ENCODE peak calls at places on chromosomes 1 and 21, in six cellular contexts. N is osteoblast, V is endodermal cell, M is heart left ventricle, B is breast epithelium, P is stomach. T is an unnamed sample. For H3K27me3, the result is how much of the 10 kb centered on the place peaks cover.

GRCh38 chr1:70487910-70488665 is 77.0 kb downstream of the CTH start:
- DNase-seq in V (peak), B (no peak), P (no peak), M (no peak), N (no peak), T (no peak)

GRCh38 chr1:80918365-80918764 is 882.4 kb upstream of the ADGRL2 start:
- DNase-seq in V (no peak), N (no peak), P (no peak), B (no peak), M (no peak), T (no peak)

GRCh38 chr1:1072849-1073742 is 1.0 kb downstream of the RNF223 start:
- DNase-seq in P (no peak), V (no peak), B (no peak), N (peak), M (peak), T (no peak)

GRCh38 chr1:215539803-215540575 is 27.1 kb upstream of the KCTD3 start:
- DNase-seq in P (peak), N (no peak), B (peak), V (no peak), M (no peak), T (no peak)

GRCh38 chr21:26388731-26389231 is 184.3 kb downstream of the CYYR1 start:
- DNase-seq in M (no peak), B (peak), P (no peak), V (no peak), N (no peak), T (no peak)

GRCh38 chr21:32921632-32922230 is 104.0 kb upstream of the OLIG2 start:
- DNase-seq in N (peak), M (no peak), V (peak), B (no peak), P (peak), T (peak)

GRCh38 chr1:211928222-211928856 is 97.8 kb upstream of the LPGAT1 start:
- DNase-seq in P (peak), V (no peak), B (peak), N (no peak), M (no peak), T (peak)

GRCh38 chr1:214648776-214649175 is 45.8 kb downstream of the CENPF start:
- DNase-seq in M (no peak), V (no peak), N (no peak), B (no peak), P (no peak), T (no peak)

GRCh38 chr1:116457944-116458343 is 84.9 kb downstream of the ATP1A1 start:
- DNase-seq in P (no peak), M (peak), N (no peak), V (no peak), B (no peak), T (no peak)

GRCh38 chr21:43209575-43210453 is 41.0 kb downstream of the CRYAA start:
- DNase-seq in B (peak), P (no peak), N (peak), M (no peak), V (peak), T (no peak)

GRCh38 chr1:205774277-205775014 is 836 bp downstream of the RAB29 start:
- DNase-seq in N (peak), M (no peak), P (no peak), B (no peak), V (peak), T (peak)

GRCh38 chr1:9687120-9687875 is 35.8 kb downstream of the PIK3CD start:
- DNase-seq in B (no peak), M (peak), N (peak), P (peak), V (peak), T (peak)

GRCh38 chr1:159918918-159919195 is 6.5 kb downstream of the TAGLN2 start:
- DNase-seq in M (no peak), N (peak), V (no peak), B (no peak), P (no peak), T (no peak)

GRCh38 chr21:26941436-26941835 is 25.5 kb downstream of the ADAMTS5 start:
- DNase-seq in B (no peak), M (no peak), V (no peak), P (no peak), N (no peak), T (no peak)

GRCh38 chr1:164780863-164781262 is 221.9 kb downstream of the PBX1 start:
- DNase-seq in P (no peak), V (no peak), B (no peak), N (peak), M (peak), T (no peak)

GRCh38 chr1:154812911-154813816 is 56.9 kb downstream of the KCNN3 start:
- DNase-seq in P (no peak), B (peak), N (peak), M (peak), V (peak), T (no peak)

GRCh38 chr1:20785907-20786309 is 1.2 kb downstream of the HP1BP3 start:
- DNase-seq in M (no peak), V (no peak), N (peak), P (no peak), B (no peak), T (no peak)

GRCh38 chr1:168731244-168731643 is 2.2 kb upstream of the DPT start:
- DNase-seq in P (no peak), N (no peak), B (no peak), M (no peak), V (no peak), T (no peak)

GRCh38 chr1:224168859-224169380 is 14.1 kb upstream of the DEGS1 start:
- DNase-seq in P (no peak), B (no peak), M (no peak), V (no peak), N (peak), T (no peak)

GRCh38 chr1:112544011-112544688 is 35.4 kb downstream of the WNT2B start:
- DNase-seq in M (no peak), B (no peak), N (no peak), V (no peak), P (no peak), T (no peak)

GRCh38 chr1:50967416-50968020 is 2.5 kb upstream of the CDKN2C start:
- DNase-seq in N (no peak), V (no peak), M (no peak), B (no peak), P (no peak), T (no peak)

GRCh38 chr1:98975825-98976224 is 28.8 kb downstream of the PLPPR5 start:
- DNase-seq in B (no peak), M (no peak), N (no peak), V (no peak), P (no peak), T (no peak)

GRCh38 chr1:34681481-34682451 is 73.1 kb upstream of the GJB5 start:
- DNase-seq in V (peak), B (peak), P (peak), N (peak), M (no peak), T (no peak)

GRCh38 chr1:53543771-53544695 is 84.8 kb downstream of the DMRTB1 start:
- DNase-seq in V (no peak), B (no peak), P (no peak), N (peak), M (peak), T (peak)

GRCh38 chr1:214318356-214318755 is 37.4 kb downstream of the SMYD2 start:
- DNase-seq in B (no peak), V (peak), N (peak), P (no peak), M (no peak), T (no peak)

GRCh38 chr1:185349556-185349955 is 32.5 kb upstream of the IVNS1ABP start:
- DNase-seq in V (no peak), B (no peak), N (no peak), P (no peak), M (no peak), T (no peak)

GRCh38 chr1:100038401-100039306 is 68.9 kb downstream of the SLC35A3 start:
- DNase-seq in P (peak), M (peak), V (peak), N (peak), B (peak), T (peak)

GRCh38 chr1:231937013-231937754 is 310.6 kb downstream of the DISC1 start:
- DNase-seq in B (no peak), M (peak), P (no peak), V (no peak), N (no peak), T (peak)

GRCh38 chr1:228865613-228866320 is 130.5 kb downstream of the RHOU start:
- DNase-seq in N (no peak), P (no peak), V (no peak), B (no peak), M (no peak), T (no peak)

GRCh38 chr1:105608713-105609112 is 1447.8 kb upstream of the PRMT6 start:
- DNase-seq in M (no peak), N (no peak), B (no peak), P (no peak), V (no peak), T (no peak)

GRCh38 chr1:20291621-20292020 is 946 bp downstream of the VWA5B1 start:
- DNase-seq in N (no peak), B (no peak), P (no peak), M (no peak), V (peak), T (no peak)

GRCh38 chr1:186295980-186296379 is 79.1 kb downstream of the TPR start:
- DNase-seq in N (no peak), V (no peak), M (no peak), P (no peak), B (no peak), T (no peak)

GRCh38 chr1:21005840-21006239 is 170.9 kb downstream of the EIF4G3 start:
- DNase-seq in B (no peak), N (no peak), M (no peak), P (no peak), V (no peak), T (no peak)

DNA sequence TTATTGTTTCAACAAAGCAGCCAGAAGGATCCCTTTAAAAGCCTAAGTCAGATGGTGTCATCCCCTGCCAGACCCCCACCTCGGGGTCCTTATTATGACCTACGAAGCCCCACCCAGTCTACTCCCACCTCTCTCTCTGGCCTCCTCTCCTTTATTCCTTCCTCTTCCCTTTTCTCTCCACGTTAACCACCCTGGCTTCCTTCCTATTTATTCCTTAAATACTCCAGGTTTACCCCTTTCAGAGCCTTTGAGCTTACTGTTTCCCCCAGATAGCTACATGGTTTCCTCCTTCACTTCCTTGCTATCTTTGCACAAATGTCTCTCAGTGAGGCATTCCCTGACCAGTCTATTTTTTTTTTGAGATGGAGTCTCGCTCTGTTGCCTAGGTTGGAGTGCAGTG is 12.0 kb upstream of the SLC9A1 start:
- DNase-seq in V (no peak), N (no peak), B (no peak), P (no peak), M (no peak), T (no peak)
- H3K27ac ChIP-seq in V (no peak), N (no peak), B (no peak), P (no peak), M (no peak), T (no peak)

GRCh38 chr1:156368889-156369684 is at the start of gene RHBG:
- DNase-seq in M (peak), V (peak), N (no peak), P (peak), B (peak), T (peak)
- H3K27me3 ChIP-seq in M (under half), V (under half), N (under half), P (under half), B (under half), T (under half)

GRCh38 chr1:171433451-171433850 is 51.9 kb upstream of the PRRC2C start:
- DNase-seq in B (no peak), M (no peak), V (no peak), N (peak), P (no peak), T (no peak)
- H3K27ac ChIP-seq in B (peak), M (no peak), V (no peak), N (peak), P (no peak), T (no peak)

GRCh38 chr1:101312192-101312591 is 75.4 kb downstream of the S1PR1 start:
- DNase-seq in M (no peak), P (no peak), N (no peak), B (no peak), V (no peak), T (no peak)

GRCh38 chr1:101316276-101316675 is 79.5 kb downstream of the S1PR1 start:
- DNase-seq in B (no peak), M (no peak), N (no peak), P (no peak), V (no peak), T (no peak)

GRCh38 chr1:101314244-101314643 is 77.4 kb downstream of the S1PR1 start:
- DNase-seq in M (no peak), P (no peak), V (no peak), B (no peak), N (peak), T (no peak)

GRCh38 chr1:101316801-101317200 is 80.0 kb downstream of the S1PR1 start:
- DNase-seq in M (no peak), V (no peak), P (no peak), B (no peak), N (no peak), T (no peak)

DNA sequence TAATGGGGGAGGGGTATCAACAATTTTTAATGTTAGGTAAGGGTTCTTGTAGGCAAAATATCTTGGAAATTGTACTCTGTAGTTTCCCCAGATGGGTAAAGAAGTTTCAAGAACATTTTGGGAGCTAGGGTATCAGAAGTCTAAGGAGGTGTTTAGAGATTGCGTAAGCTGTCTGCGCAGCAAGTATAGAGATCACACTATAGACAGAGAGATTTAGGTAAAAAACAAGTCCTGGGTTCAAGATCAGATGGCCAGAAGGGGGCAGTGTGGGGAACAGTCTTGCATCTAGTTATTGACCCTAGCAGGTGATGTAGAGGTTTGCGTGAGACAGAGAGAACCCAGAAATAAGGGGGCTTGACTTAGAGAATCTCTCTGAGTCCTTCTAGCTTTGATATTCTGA is 80.8 kb downstream of the S1PR1 start:
- DNase-seq in N (peak), B (no peak), V (peak), P (no peak), M (no peak), T (no peak)
- H3K27me3 ChIP-seq in N (under half), B (under half), V (under half), P (under half), M (under half), T (under half)

GRCh38 chr1:221719987-221720386 is 21.9 kb downstream of the DUSP10 start:
- DNase-seq in B (no peak), P (no peak), V (no peak), N (no peak), M (no peak), T (no peak)

GRCh38 chr1:221719278-221719597 is 22.7 kb downstream of the DUSP10 start:
- DNase-seq in M (no peak), B (no peak), N (no peak), V (no peak), P (no peak), T (no peak)

GRCh38 chr1:221716713-221717490 is 25.0 kb downstream of the DUSP10 start:
- DNase-seq in M (no peak), N (no peak), V (peak), B (no peak), P (no peak), T (no peak)

GRCh38 chr1:221717491-221717865 is 24.4 kb downstream of the DUSP10 start:
- DNase-seq in B (no peak), N (no peak), P (no peak), V (no peak), M (no peak), T (no peak)

DNA sequence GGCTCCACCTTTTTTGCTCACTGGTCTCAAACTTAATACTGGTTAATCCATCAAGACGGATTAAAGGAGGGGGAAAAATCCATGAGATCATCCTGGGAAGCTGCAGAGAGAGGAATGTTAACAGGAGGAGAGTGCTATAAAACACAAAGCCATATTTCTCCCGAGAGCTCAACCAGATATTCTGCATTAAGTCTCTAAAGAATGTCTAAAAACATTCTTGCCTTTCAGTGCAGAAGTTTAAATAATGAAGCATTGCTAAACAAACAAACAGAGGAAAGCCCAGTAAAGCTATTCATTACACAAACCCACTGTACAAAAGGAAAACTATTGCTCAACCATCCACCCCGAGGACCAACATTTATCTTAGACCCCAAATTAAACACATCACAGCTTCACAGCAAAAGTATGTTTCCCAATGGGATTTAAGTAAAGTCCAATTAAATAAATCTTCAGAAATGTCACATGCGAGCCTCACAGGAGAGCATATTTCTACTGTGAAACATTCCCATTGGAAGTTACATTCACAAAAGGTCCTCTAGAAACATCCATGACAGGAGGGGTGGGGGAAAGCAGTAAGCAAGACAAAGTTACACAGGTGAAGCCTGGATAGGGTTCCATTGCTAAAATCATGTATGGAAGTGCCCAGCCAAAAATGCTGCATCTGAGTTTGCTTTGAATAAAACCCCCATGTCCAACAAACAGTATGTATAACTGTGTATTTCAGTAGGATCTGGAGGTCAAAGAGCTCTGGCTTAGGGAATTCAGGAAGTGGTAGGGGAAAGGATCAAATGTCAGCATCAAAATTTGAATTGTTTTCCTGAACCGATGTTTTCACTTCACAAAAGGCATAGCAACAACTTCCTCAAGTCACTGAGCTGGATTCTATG is 23.3 kb downstream of the DUSP10 start:
- DNase-seq in N (peak), P (no peak), B (no peak), M (no peak), V (no peak), T (no peak)
- H3K27ac ChIP-seq in N (peak), P (peak), B (peak), M (no peak), V (no peak), T (peak)

DNA sequence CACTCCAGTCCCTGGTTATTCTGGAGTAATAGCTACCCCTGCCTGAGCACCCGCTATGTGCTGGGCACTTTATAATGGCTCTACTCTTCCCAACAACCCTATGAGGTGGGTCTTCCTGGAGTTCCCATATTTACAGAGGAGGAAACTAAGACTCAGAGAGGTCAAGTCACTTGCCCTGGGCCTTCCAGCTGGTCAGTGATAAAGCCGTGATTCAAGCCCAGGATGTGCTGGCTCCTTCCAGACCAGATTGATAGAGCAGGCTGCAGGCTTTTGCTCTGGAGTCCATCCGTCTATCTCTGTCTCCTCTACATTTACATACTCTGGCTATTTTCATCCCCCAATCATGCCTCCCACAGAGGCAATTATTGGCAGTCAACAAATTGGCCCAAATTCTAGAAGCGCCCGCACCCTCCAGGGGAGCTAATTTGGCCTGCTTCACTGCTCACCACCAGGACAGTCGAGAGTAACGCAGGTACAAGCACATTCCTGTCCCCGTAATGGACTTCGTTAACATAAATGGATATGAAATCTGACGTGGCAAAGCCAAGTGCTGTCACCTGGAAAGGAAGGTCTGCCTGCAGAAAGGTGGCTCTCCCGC is 39.8 kb upstream of the SELENON start:
- DNase-seq in B (no peak), M (no peak), N (no peak), V (no peak), P (no peak), T (no peak)
- H3K27me3 ChIP-seq in B (under half), M (under half), N (under half), V (under half), P (under half), T (under half)

DNA sequence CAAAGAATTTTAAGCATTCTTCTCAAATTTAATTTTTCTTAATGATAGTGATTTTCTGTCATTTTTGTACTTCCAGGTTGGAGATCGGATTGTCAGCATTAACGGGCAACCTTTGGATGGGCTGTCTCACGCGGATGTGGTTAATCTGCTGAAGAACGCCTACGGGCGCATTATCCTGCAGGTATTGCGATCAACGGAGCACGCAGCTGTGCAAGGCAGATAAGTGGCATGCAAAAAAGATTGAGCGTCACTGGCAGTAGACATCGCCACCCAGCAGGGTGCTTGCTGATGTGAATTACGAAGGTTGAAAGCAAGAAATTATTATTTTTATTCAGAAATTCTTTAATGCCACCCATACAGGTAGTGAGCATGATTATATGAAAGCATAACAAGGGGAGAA is 65.9 kb upstream of the L1TD1 start:
- DNase-seq in M (no peak), P (no peak), N (no peak), B (no peak), V (no peak), T (no peak)
- H3K27ac ChIP-seq in M (no peak), P (no peak), N (no peak), B (no peak), V (no peak), T (no peak)

GRCh38 chr1:204370176-204370575 is 10.4 kb upstream of the PLEKHA6 start:
- DNase-seq in V (no peak), B (no peak), P (peak), M (no peak), N (no peak), T (no peak)
- H3K27me3 ChIP-seq in V (under half), B (under half), P (under half), M (under half), N (half or more), T (under half)

GRCh38 chr1:31371560-31371959 is 1.3 kb downstream of the FABP3 start:
- DNase-seq in N (no peak), V (no peak), P (no peak), B (no peak), M (peak), T (no peak)
- H3K27ac ChIP-seq in N (no peak), V (no peak), P (peak), B (no peak), M (peak), T (no peak)